ENCODE peak calls at places on chromosome 1, in six cellular contexts. F is stimulated activated naive B cell treated with anti-CD40 and anti-IgM and Interleukin-4, amounts not matched to agents 10 μg/mL and 1 μg/mL and 100 μg/mL, for 72 hours; V is G401; S is caudate nucleus; P is choroid plexus epithelial cell; D is heart right ventricle. L is an unnamed sample.
A peak's percentile ranks its signal among the peaks of the same experiment; 100 is the strongest.

GRCh38 chr1:240385985-240386978 is 225.7 kb downstream of the GREM2 start:
- DNase-seq in F (no peak), V (no peak), S (no peak), P (peak; percentile 84), D (no peak), L (no peak)

GRCh38 chr1:52296345-52296744 is 69.7 kb downstream of the CC2D1B start:
- DNase-seq in F (no peak), V (peak; percentile 62), S (no peak), P (peak; percentile 84), D (no peak), L (no peak)

GRCh38 chr1:6785721-6786505 is 659 bp downstream of the CAMTA1 start:
- DNase-seq in F (peak; percentile 36), V (no peak), S (no peak), P (peak; percentile 30), D (peak; percentile 25), L (peak; percentile 46)

GRCh38 chr1:230867903-230868735 is at the start of gene C1orf198:
- DNase-seq in F (peak; percentile 47), V (peak; percentile 59), S (peak; percentile 71), P (peak; percentile 23), D (peak; percentile 75), L (peak; percentile 81)

GRCh38 chr1:28045777-28046176 is 42.6 kb downstream of the EYA3 start:
- DNase-seq in F (no peak), V (no peak), S (no peak), P (no peak), D (no peak), L (no peak)

GRCh38 chr1:188089461-188089860 is 1260.7 kb downstream of the PLA2G4A start:
- DNase-seq in F (no peak), V (no peak), S (no peak), P (peak; percentile 57), D (no peak), L (no peak)

GRCh38 chr1:174191255-174191906 is 32.1 kb downstream of the RABGAP1L start:
- DNase-seq in F (no peak), V (no peak), S (no peak), P (peak; percentile 61), D (no peak), L (no peak)

GRCh38 chr1:40270152-40270834 is 12.3 kb downstream of the ZMPSTE24 start:
- DNase-seq in F (no peak), V (no peak), S (no peak), P (no peak), D (no peak), L (no peak)

GRCh38 chr1:9625761-9626160 is 25.8 kb upstream of the PIK3CD start:
- DNase-seq in F (no peak), V (no peak), S (no peak), P (no peak), D (no peak), L (no peak)

GRCh38 chr1:13813398-13814012 is 113.5 kb downstream of the PRDM2 start:
- DNase-seq in F (no peak), V (no peak), S (no peak), P (peak; percentile 42), D (no peak), L (no peak)

GRCh38 chr1:42258218-42258617 is 76.8 kb downstream of the FOXJ3 start:
- DNase-seq in F (no peak), V (no peak), S (no peak), P (peak; percentile 68), D (no peak), L (no peak)

GRCh38 chr1:174626031-174627020 is 178.6 kb downstream of the GPR52 start:
- DNase-seq in F (no peak), V (peak; percentile 70), S (no peak), P (peak; percentile 77), D (no peak), L (no peak)

GRCh38 chr1:115725600-115725999 is 42.9 kb downstream of the CASQ2 start:
- DNase-seq in F (no peak), V (no peak), S (no peak), P (no peak), D (no peak), L (no peak)

GRCh38 chr1:168821434-168821833 is 92.4 kb upstream of the DPT start:
- DNase-seq in F (no peak), V (no peak), S (no peak), P (no peak), D (no peak), L (no peak)

GRCh38 chr1:216518844-216519627 is 95.8 kb upstream of the USH2A start:
- DNase-seq in F (no peak), V (no peak), S (no peak), P (no peak), D (no peak), L (no peak)

GRCh38 chr1:204225841-204226745 is 12.3 kb upstream of the GOLT1A start:
- DNase-seq in F (no peak), V (no peak), S (no peak), P (peak; percentile 15), D (no peak), L (no peak)

GRCh38 chr1:3984586-3984985 is 84.5 kb upstream of the C1orf174 start:
- DNase-seq in F (no peak), V (no peak), S (no peak), P (no peak), D (no peak), L (no peak)

GRCh38 chr1:44049839-44050238 is 18.6 kb upstream of the SLC6A9 start:
- DNase-seq in F (no peak), V (no peak), S (no peak), P (peak; percentile 91), D (no peak), L (no peak)

GRCh38 chr1:117363591-117364048 is 3.6 kb upstream of the MAN1A2 start:
- DNase-seq in F (no peak), V (no peak), S (no peak), P (no peak), D (no peak), L (no peak)

GRCh38 chr1:100893718-100894117 is 924 bp downstream of the EXTL2 start:
- DNase-seq in F (no peak), V (no peak), S (no peak), P (no peak), D (no peak), L (no peak)

GRCh38 chr1:231806623-231807470 is 180.3 kb downstream of the DISC1 start:
- DNase-seq in F (peak; percentile 30), V (peak; percentile 30), S (peak; percentile 34), P (peak; percentile 54), D (no peak), L (peak; percentile 57)

GRCh38 chr1:44707959-44708831 is 22.8 kb downstream of the RNU5D-1 start:
- DNase-seq in F (no peak), V (peak; percentile 11), S (no peak), P (peak; percentile 76), D (peak; percentile 42), L (no peak)

L was measured in dorsolateral prefrontal cortex.